ENCODE peak calls at places on chromosome 17, in eight cellular contexts. E is pancreas; M is WTC11; K is activated B cell treated with CpG ODN at 0.5 μM for 24 hours; O is omental fat pad; R is naive thymus-derived CD4-positive, alpha-beta T cell; L is activated T-cell treated with anti-CD3 and anti-CD28 coated beads, Interleukin-2, amount 50 U/mL, for 72 hours; Y is DND-41. P is an unnamed sample.

GRCh38 chr17:72121164-72122001 is 563 bp downstream of the SOX9 start:
- ATAC-seq in E (peak), M (peak), K (no peak), O (peak), R (no peak), L (no peak), Y (no peak), P (no peak)

GRCh38 chr17:74840989-74841666 is 18.6 kb downstream of the GRIN2C start:
- ATAC-seq in E (no peak), M (peak), K (peak), O (peak), R (peak), L (no peak), Y (no peak), P (peak)

GRCh38 chr17:39863244-39863917 is 731 bp downstream of the IKZF3 start:
- ATAC-seq in E (no peak), M (no peak), K (no peak), O (no peak), R (no peak), L (no peak), Y (no peak), P (no peak)

GRCh38 chr17:39695089-39695474 is 4.8 kb upstream of the ERBB2 start:
- ATAC-seq in E (no peak), M (no peak), K (no peak), O (no peak), R (no peak), L (no peak), Y (no peak), P (no peak)

GRCh38 chr17:66805567-66805966 is 29.4 kb upstream of the CACNG5 start:
- ATAC-seq in E (no peak), M (no peak), K (no peak), O (no peak), R (no peak), L (no peak), Y (no peak), P (no peak)

GRCh38 chr17:41784207-41784744 is 2.2 kb downstream of the JUP start:
- ATAC-seq in E (peak), M (peak), K (no peak), O (peak), R (no peak), L (no peak), Y (no peak), P (no peak)

GRCh38 chr17:4940625-4941021 is 555 bp downstream of the RNF167 start:
- ATAC-seq in E (no peak), M (no peak), K (no peak), O (no peak), R (no peak), L (no peak), Y (peak), P (no peak)

GRCh38 chr17:20187049-20187448 is 177.9 kb downstream of the SPECC1 start:
- ATAC-seq in E (no peak), M (no peak), K (no peak), O (no peak), R (no peak), L (no peak), Y (no peak), P (no peak)

GRCh38 chr17:65131946-65132345 is 5.2 kb upstream of the RGS9 start:
- ATAC-seq in E (no peak), M (no peak), K (no peak), O (no peak), R (no peak), L (no peak), Y (no peak), P (no peak)

GRCh38 chr17:29549169-29549935 is 17.5 kb downstream of the ABHD15 start:
- ATAC-seq in E (peak), M (no peak), K (no peak), O (no peak), R (no peak), L (no peak), Y (no peak), P (no peak)

GRCh38 chr17:21282231-21282630 is 2.3 kb upstream of the MAP2K3 start:
- ATAC-seq in E (no peak), M (no peak), K (no peak), O (peak), R (no peak), L (no peak), Y (no peak), P (no peak)

GRCh38 chr17:63349478-63350000 is 96.6 kb downstream of the CYB561 start:
- ATAC-seq in E (peak), M (no peak), K (no peak), O (peak), R (no peak), L (no peak), Y (no peak), P (no peak)

GRCh38 chr17:40190197-40191021 is 13.1 kb downstream of the RAPGEFL1 start:
- ATAC-seq in E (peak), M (peak), K (peak), O (no peak), R (peak), L (peak), Y (peak), P (no peak)

GRCh38 chr17:8337802-8338744 is 1.6 kb upstream of the ODF4 start:
- ATAC-seq in E (no peak), M (no peak), K (no peak), O (no peak), R (peak), L (no peak), Y (no peak), P (no peak)

GRCh38 chr17:17880577-17881196 is 43.9 kb upstream of the SREBF1 start:
- ATAC-seq in E (no peak), M (no peak), K (no peak), O (no peak), R (no peak), L (no peak), Y (no peak), P (no peak)

GRCh38 chr17:75778861-75779249 is 5.8 kb upstream of the UNK start:
- ATAC-seq in E (peak), M (peak), K (peak), O (peak), R (no peak), L (no peak), Y (no peak), P (no peak)

GRCh38 chr17:28513476-28513875 is 7.3 kb downstream of the FOXN1 start:
- ATAC-seq in E (no peak), M (no peak), K (no peak), O (no peak), R (no peak), L (no peak), Y (no peak), P (no peak)

GRCh38 chr17:16515933-16516332 is 23.9 kb upstream of the LRRC75A start:
- ATAC-seq in E (no peak), M (no peak), K (no peak), O (no peak), R (no peak), L (no peak), Y (no peak), P (no peak)

GRCh38 chr17:28693866-28694265 is 17.8 kb downstream of the PROCA1 start:
- ATAC-seq in E (no peak), M (no peak), K (no peak), O (no peak), R (no peak), L (no peak), Y (no peak), P (no peak)

GRCh38 chr17:13420294-13421277 is 181.1 kb downstream of the HS3ST3A1 start:
- ATAC-seq in E (peak), M (no peak), K (no peak), O (no peak), R (peak), L (no peak), Y (no peak), P (no peak)

GRCh38 chr17:28871056-28871579 is 16.3 kb downstream of the ERAL1 start:
- ATAC-seq in E (no peak), M (no peak), K (peak), O (no peak), R (peak), L (peak), Y (peak), P (peak)

GRCh38 chr17:1574697-1575471 is 12.3 kb upstream of the PITPNA start:
- ATAC-seq in E (peak), M (peak), K (no peak), O (no peak), R (no peak), L (no peak), Y (no peak), P (peak)

GRCh38 chr17:32320847-32321246 is 21.1 kb downstream of the C17orf75 start:
- ATAC-seq in E (no peak), M (no peak), K (no peak), O (no peak), R (no peak), L (no peak), Y (no peak), P (no peak)

GRCh38 chr17:45306623-45307022 is 10.2 kb downstream of the MAP3K14 start:
- ATAC-seq in E (no peak), M (no peak), K (no peak), O (no peak), R (no peak), L (no peak), Y (no peak), P (no peak)

GRCh38 chr17:29251969-29252866 is 5.6 kb downstream of the CRYBA1 start:
- ATAC-seq in E (no peak), M (peak), K (no peak), O (peak), R (no peak), L (no peak), Y (no peak), P (no peak)

P was measured in stimulated activated memory B cell treated with anti-CD40 and anti-IgM and Interleukin-4, amounts not matched to agents 10 μg/mL and 1 μg/mL and 100 μg/mL, for 72 hours.